ENCODE peak calls at places on chromosomes 6 and 20, in eight cellular contexts. I, U, H, C, J, Y, R and B are unnamed samples.
A peak's percentile ranks its signal among the peaks of the same experiment; 100 is the strongest.

GRCh38 chr20:31819083-31819784 is at the start of gene MYLK2:
- DNase-seq in I (no peak), U (no peak), H (no peak), C (no peak), J (no peak), Y (no peak), R (no peak), B (peak; percentile 51)

GRCh38 chr6:69704916-69705315 is 91.9 kb downstream of the LMBRD1 start:
- DNase-seq in I (no peak), U (no peak), H (no peak), C (no peak), J (no peak), Y (no peak), R (no peak), B (no peak)

GRCh38 chr6:133817460-133818047 is 71.4 kb upstream of the TCF21 start:
- DNase-seq in I (no peak), U (no peak), H (no peak), C (peak; percentile 1), J (no peak), Y (peak; percentile 50), R (no peak), B (no peak)

GRCh38 chr6:122722746-122723145 is 56.8 kb upstream of the FABP7 start:
- DNase-seq in I (peak; percentile 18), U (no peak), H (no peak), C (no peak), J (no peak), Y (no peak), R (peak; percentile 54), B (no peak)

GRCh38 chr6:2229039-2229438 is 16.4 kb downstream of the GMDS start:
- DNase-seq in I (peak; percentile 58), U (no peak), H (no peak), C (no peak), J (no peak), Y (no peak), R (no peak), B (no peak)

GRCh38 chr20:7650481-7650880 is 289.8 kb downstream of the HAO1 start:
- DNase-seq in I (peak; percentile 63), U (no peak), H (no peak), C (no peak), J (no peak), Y (peak; percentile 82), R (no peak), B (no peak)

GRCh38 chr6:166637806-166638458 is 10.9 kb upstream of the RPS6KA2 start:
- DNase-seq in I (no peak), U (no peak), H (no peak), C (no peak), J (no peak), Y (no peak), R (no peak), B (no peak)

GRCh38 chr20:36836591-36837329 is 39.2 kb upstream of the TLDC2 start:
- DNase-seq in I (peak; percentile 61), U (no peak), H (peak; percentile 53), C (peak; percentile 37), J (peak; percentile 27), Y (peak; percentile 91), R (peak; percentile 74), B (peak; percentile 13)

GRCh38 chr6:54053893-54054391 is 57.3 kb upstream of the MLIP start:
- DNase-seq in I (peak; percentile 97), U (no peak), H (no peak), C (no peak), J (no peak), Y (no peak), R (peak; percentile 59), B (no peak)

GRCh38 chr6:30743099-30744053 is 889 bp upstream of the FLOT1 start:
- DNase-seq in I (peak; percentile 46), U (no peak), H (no peak), C (no peak), J (no peak), Y (no peak), R (peak; percentile 74), B (no peak)

GRCh38 chr6:103783344-103783743 is 1076.4 kb downstream of the HACE1 start:
- DNase-seq in I (no peak), U (no peak), H (peak; percentile 8), C (no peak), J (peak; percentile 63), Y (no peak), R (no peak), B (peak; percentile 72)

GRCh38 chr6:128259735-128260685 is 260.4 kb downstream of the PTPRK start:
- DNase-seq in I (no peak), U (no peak), H (no peak), C (no peak), J (no peak), Y (no peak), R (no peak), B (no peak)

GRCh38 chr20:8219403-8219802 is 87.3 kb downstream of the PLCB1 start:
- DNase-seq in I (no peak), U (no peak), H (no peak), C (no peak), J (no peak), Y (no peak), R (no peak), B (no peak)

GRCh38 chr6:140773276-140773675 is 1359.4 kb upstream of the GJE1 start:
- DNase-seq in I (peak; percentile 6), U (no peak), H (no peak), C (no peak), J (no peak), Y (no peak), R (no peak), B (no peak)

GRCh38 chr6:108755257-108756240 is 92.7 kb upstream of the ARMC2 start:
- DNase-seq in I (peak; percentile 48), U (no peak), H (no peak), C (no peak), J (no peak), Y (no peak), R (no peak), B (no peak)

GRCh38 chr6:1885576-1886003 is 275.9 kb downstream of the FOXC1 start:
- DNase-seq in I (no peak), U (peak; percentile 46), H (no peak), C (no peak), J (no peak), Y (no peak), R (no peak), B (no peak)